ENCODE peak calls at places on chromosome 3, in six cellular contexts. E is AG04450, N is neural crest cell, W is breast epithelium, J is AG09309, D is IMR-90. X is an unnamed sample.
A peak's percentile ranks its signal among the peaks of the same experiment; 100 is the strongest.

GRCh38 chr3:160804762-160805161 is 48.7 kb downstream of the PPM1L start:
- DNase-seq in J (no peak), D (no peak), E (no peak), W (no peak), N (no peak), X (no peak)

GRCh38 chr3:117252651-117253050 is 543.1 kb downstream of the TUSC7 start:
- DNase-seq in E (no peak), W (no peak), N (no peak), J (no peak), D (no peak), X (no peak)

GRCh38 chr3:72932416-72932815 is 44.6 kb downstream of the GXYLT2 start:
- DNase-seq in J (no peak), D (no peak), W (no peak), N (no peak), E (no peak), X (no peak)

GRCh38 chr3:133574260-133574881 is 885 bp downstream of the CDV3 start:
- DNase-seq in D (peak; percentile 80), N (peak; percentile 51), J (no peak), W (peak; percentile 48), E (no peak), X (peak; percentile 78)

GRCh38 chr3:7144696-7145308 is 283.9 kb downstream of the GRM7 start:
- DNase-seq in N (peak; percentile 4), W (no peak), D (no peak), E (no peak), J (no peak), X (peak; percentile 21)

GRCh38 chr3:73719413-73719831 is 94.7 kb upstream of the PDZRN3 start:
- DNase-seq in N (no peak), E (peak; percentile 47), D (peak; percentile 83), J (no peak), W (no peak), X (no peak)

GRCh38 chr3:42884324-42884723 is 8.6 kb upstream of the CYP8B1 start:
- DNase-seq in W (no peak), J (no peak), D (no peak), N (no peak), E (no peak), X (no peak)

GRCh38 chr3:38992117-38992779 is 59.5 kb downstream of the SCN11A start:
- DNase-seq in E (peak; percentile 45), W (no peak), J (no peak), N (no peak), D (peak; percentile 91), X (no peak)

GRCh38 chr3:47867451-47868017 is 64.6 kb downstream of the DHX30 start:
- DNase-seq in E (no peak), N (no peak), J (no peak), D (no peak), W (no peak), X (no peak)

DNA sequence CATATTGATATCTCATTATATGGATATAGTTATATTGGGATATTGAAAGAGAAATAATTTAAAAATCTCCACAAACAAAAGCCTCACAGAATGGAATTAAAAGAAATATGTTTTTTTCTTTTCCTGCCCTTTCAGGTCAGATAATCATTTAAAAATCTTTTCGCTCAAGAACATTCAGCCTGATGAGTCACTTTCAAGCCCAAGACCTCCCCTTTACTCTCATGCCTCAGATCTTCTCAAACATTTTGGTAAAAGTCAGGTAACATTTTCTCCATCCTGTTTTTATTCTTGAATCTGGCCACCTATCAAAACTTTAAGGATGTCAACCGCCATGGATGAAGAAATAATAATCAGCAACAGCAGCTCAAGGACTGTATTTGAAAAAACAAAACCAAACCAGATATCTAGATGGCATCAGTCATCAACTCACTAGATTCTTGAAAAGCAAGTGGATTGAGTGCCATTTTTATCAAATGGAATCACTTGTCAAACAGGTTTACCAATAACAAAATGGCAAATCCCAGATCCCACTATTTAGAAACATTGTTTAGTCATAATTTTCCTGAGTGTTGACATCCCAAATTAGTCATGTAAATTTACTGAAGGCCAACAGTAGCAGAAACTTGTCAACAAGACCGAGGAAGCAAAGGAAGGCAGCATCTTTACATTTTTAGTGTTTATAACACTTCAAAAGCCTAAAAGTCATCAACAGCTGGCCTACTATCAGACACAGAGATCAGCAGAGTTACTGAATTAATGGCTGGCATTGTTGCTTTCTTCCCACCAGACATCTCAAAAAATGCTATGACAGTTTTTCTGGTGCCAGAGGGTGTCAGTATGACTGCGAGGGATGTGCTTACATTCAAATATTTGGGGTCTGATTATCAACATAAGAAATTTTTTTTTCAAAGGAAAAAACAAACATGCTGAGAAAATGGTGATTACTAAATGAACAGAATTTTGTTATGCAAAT is 444.7 kb downstream of the MAGI1 start:
- DNase-seq in J (no peak), W (no peak), N (no peak), E (no peak), D (no peak), X (no peak)
- TF ChIP-seq CTCF in J (no peak), W (no peak), N (no peak), E (no peak), D (no peak), X (no peak)

DNA sequence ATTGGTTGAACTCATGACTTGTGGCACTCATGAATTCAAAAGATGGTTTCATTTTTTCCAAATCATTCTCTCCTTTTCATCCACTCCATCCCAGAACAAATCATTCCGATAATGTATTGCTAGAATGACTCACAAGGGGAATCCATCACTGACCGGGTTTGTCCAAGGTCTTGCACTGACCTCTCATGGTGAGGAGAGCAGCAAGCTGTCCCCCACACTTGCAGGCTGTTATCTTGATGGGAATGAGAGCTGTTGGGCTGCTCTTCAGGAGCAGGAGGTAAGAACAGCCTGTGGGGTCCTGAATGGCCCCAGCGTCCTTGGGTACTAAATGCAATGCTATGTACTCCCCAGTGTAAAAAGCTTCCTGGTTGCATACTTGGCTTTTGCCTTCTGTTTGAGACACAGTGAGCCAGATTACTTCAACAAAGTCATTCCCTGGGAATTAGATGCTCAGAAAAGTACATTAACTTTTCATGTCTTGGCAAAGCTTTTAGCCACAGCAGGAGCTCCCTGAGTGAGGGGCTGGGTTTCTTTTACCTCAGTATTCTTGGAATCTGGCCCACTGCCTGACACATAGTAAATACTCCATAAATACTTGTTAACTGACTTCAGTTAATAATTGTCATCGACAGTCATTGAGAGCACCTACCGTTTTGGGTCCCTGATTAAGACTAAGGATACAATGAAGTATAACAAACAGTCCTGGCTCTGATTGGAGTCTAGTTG is 24.1 kb downstream of the CCNL1 start:
- DNase-seq in W (no peak), J (no peak), D (peak; percentile 72), N (no peak), E (no peak), X (no peak)
- TF ChIP-seq CTCF in W (no peak), J (peak; percentile 50), D (peak; percentile 38), N (no peak), E (peak; percentile 15), X (no peak)

DNA sequence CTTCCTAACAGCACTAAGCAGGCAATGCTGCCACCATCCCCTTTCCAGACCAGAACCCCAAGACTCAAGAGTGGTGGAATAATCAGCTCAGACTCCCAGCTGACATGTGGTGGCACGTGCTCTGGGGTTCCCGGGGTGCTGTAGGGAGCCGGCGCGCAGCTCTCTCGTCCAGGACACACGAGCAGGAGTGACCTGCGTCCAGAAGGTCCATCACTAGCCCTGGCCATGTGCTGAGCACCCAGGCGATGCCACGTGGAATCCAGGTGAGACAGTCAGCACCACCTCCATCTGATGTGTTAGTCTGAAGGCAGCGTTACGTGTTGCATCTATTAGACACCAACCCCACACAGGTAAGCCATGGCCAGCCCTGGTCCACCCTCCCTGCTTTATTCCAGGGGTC is 78.2 kb downstream of the VGLL4 start:
- DNase-seq in D (no peak), W (no peak), J (no peak), E (no peak), N (no peak), X (no peak)
- TF ChIP-seq CTCF in D (no peak), W (no peak), J (no peak), E (no peak), N (no peak), X (no peak)

GRCh38 chr3:100796556-100796955 is 87.3 kb downstream of the TFG start:
- DNase-seq in N (no peak), D (peak; percentile 47), J (no peak), E (no peak), W (no peak), X (no peak)
- TF ChIP-seq CTCF in N (no peak), D (peak; percentile 44), J (peak; percentile 41), E (peak; percentile 50), W (no peak), X (no peak)

GRCh38 chr3:55621026-55621422 is 133.9 kb upstream of the WNT5A start:
- DNase-seq in D (no peak), N (no peak), J (no peak), E (no peak), W (no peak), X (no peak)

GRCh38 chr3:55620361-55621025 is 133.4 kb upstream of the WNT5A start:
- DNase-seq in E (peak; percentile 38), W (no peak), J (peak; percentile 73), N (no peak), D (peak; percentile 87), X (no peak)

GRCh38 chr3:55621648-55622047 is 134.5 kb upstream of the WNT5A start:
- DNase-seq in W (no peak), J (no peak), D (no peak), N (no peak), E (no peak), X (no peak)

GRCh38 chr3:55622733-55623132 is 135.6 kb upstream of the WNT5A start:
- DNase-seq in W (no peak), E (no peak), D (peak; percentile 50), J (no peak), N (no peak), X (no peak)

GRCh38 chr3:55622116-55622515 is 135.0 kb upstream of the WNT5A start:
- DNase-seq in D (peak; percentile 71), N (no peak), E (no peak), J (no peak), W (no peak), X (no peak)
- TF ChIP-seq CTCF in D (peak; percentile 13), N (no peak), E (no peak), J (no peak), W (no peak), X (no peak)

GRCh38 chr3:66638717-66639116 is 137.9 kb upstream of the LRIG1 start:
- DNase-seq in N (no peak), E (no peak), D (no peak), W (no peak), J (no peak), X (no peak)
- TF ChIP-seq CTCF in N (peak; percentile 45), E (peak; percentile 8), D (no peak), W (no peak), J (no peak), X (no peak)

GRCh38 chr3:2274531-2274930 is 175.9 kb downstream of the CNTN4 start:
- DNase-seq in E (no peak), W (no peak), N (no peak), D (no peak), J (no peak), X (no peak)

DNA sequence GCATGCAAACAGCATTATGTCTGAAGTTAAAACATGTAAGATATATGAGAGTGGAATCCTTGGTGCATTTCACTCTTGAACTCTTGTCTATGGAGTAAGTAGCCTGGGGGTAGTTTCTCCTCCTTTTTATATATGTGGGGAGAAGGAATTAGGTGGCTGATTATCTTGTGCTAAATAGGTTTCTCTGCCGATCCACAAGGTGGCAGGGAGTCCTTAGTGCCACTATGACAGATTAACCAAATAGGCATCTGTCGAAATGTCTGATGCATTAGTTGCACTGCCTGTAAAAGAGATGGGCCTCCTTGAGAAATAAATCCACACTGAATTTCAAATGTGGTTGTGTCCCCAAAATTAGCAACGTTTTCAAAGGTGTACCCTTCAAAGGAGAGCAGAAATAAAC is 170.1 kb downstream of the CNTN4 start:
- DNase-seq in J (no peak), N (no peak), D (no peak), E (no peak), W (no peak), X (no peak)
- TF ChIP-seq CTCF in J (no peak), N (no peak), D (no peak), E (no peak), W (no peak), X (no peak)

GRCh38 chr3:12515631-12516030 is 29.7 kb downstream of the MKRN2OS start:
- DNase-seq in W (no peak), D (no peak), N (no peak), E (no peak), J (no peak), X (no peak)
- TF ChIP-seq CTCF in W (no peak), D (no peak), N (no peak), E (no peak), J (no peak), X (no peak)

X was measured in nephron progenitor cell.